ENCODE peak calls at places on chromosome 14, in ten cellular contexts. G is GM13977; O is stimulated activated CD4-positive, alpha-beta T cell treated with anti-CD3 and anti-CD28 coated beads, Interleukin-15, amount 100 ng/mL, for 24 hours; W is stimulated activated CD8-positive, alpha-beta memory T cell treated with anti-CD3 and anti-CD28 coated beads, Interleukin-7, amount 100 ng/mL, for 48 hours; P is amniotic stem cell; C is GF-D8; H is Daoy; S is activated CD8-positive, alpha-beta T cell treated with anti-CD3 and anti-CD28 coated beads, Interleukin-2, amount 10 ng/mL, durations not matched to agents 7 days and 5 days; L is ELR; I is hepatic stellate cell. Y is an unnamed sample.

GRCh38 chr14:40618225-40618898 is 988.3 kb upstream of the LRFN5 start:
- DNase-seq in G (no peak), O (no peak), W (no peak), P (no peak), C (no peak), H (no peak), S (no peak), L (no peak), I (no peak), Y (no peak)

GRCh38 chr14:93700928-93701327 is 87.4 kb downstream of the PRIMA1 start:
- DNase-seq in G (no peak), O (no peak), W (no peak), P (no peak), C (no peak), H (no peak), S (no peak), L (no peak), I (no peak), Y (no peak)

GRCh38 chr14:36313898-36314297 is 6.5 kb downstream of the MBIP start:
- DNase-seq in G (no peak), O (no peak), W (no peak), P (no peak), C (no peak), H (no peak), S (no peak), L (no peak), I (no peak), Y (no peak)

GRCh38 chr14:54446201-54446693 is 5.1 kb upstream of the CNIH1 start:
- DNase-seq in G (no peak), O (no peak), W (no peak), P (no peak), C (peak; percentile 70), H (no peak), S (no peak), L (no peak), I (no peak), Y (no peak)

GRCh38 chr14:23550131-23550826 is 1.3 kb downstream of the ZFHX2 start:
- DNase-seq in G (no peak), O (no peak), W (no peak), P (no peak), C (no peak), H (no peak), S (no peak), L (no peak), I (no peak), Y (no peak)

GRCh38 chr14:72401632-72402428 is 469.6 kb downstream of the RGS6 start:
- DNase-seq in G (no peak), O (peak; percentile 9), W (no peak), P (no peak), C (no peak), H (peak; percentile 18), S (peak; percentile 80), L (no peak), I (no peak), Y (no peak)

GRCh38 chr14:76938092-76938500 is 90.4 kb downstream of the IRF2BPL start:
- DNase-seq in G (no peak), O (no peak), W (no peak), P (no peak), C (no peak), H (no peak), S (no peak), L (peak; percentile 42), I (no peak), Y (no peak)

GRCh38 chr14:72824051-72824450 is 69.8 kb downstream of the DPF3 start:
- DNase-seq in G (no peak), O (no peak), W (no peak), P (no peak), C (no peak), H (no peak), S (no peak), L (no peak), I (no peak), Y (no peak)

GRCh38 chr14:68199465-68200145 is 380.0 kb downstream of the RAD51B start:
- DNase-seq in G (no peak), O (no peak), W (no peak), P (no peak), C (no peak), H (peak; percentile 89), S (no peak), L (no peak), I (peak; percentile 32), Y (no peak)

GRCh38 chr14:60984225-60984624 is 3.2 kb downstream of the SLC38A6 start:
- DNase-seq in G (no peak), O (no peak), W (no peak), P (no peak), C (peak; percentile 3), H (no peak), S (no peak), L (no peak), I (no peak), Y (no peak)

GRCh38 chr14:22545842-22546721 is 42.9 kb downstream of the DAD1 start:
- DNase-seq in G (no peak), O (peak; percentile 73), W (no peak), P (peak; percentile 78), C (no peak), H (peak; percentile 88), S (peak; percentile 50), L (peak; percentile 84), I (peak; percentile 85), Y (no peak)

GRCh38 chr14:102915292-102916110 is 7.0 kb upstream of the AMN start:
- DNase-seq in G (peak; percentile 34), O (no peak), W (no peak), P (no peak), C (no peak), H (no peak), S (no peak), L (no peak), I (no peak), Y (no peak)

GRCh38 chr14:23162800-23163199 is 20.7 kb downstream of the SLC7A8 start:
- DNase-seq in G (no peak), O (no peak), W (no peak), P (no peak), C (no peak), H (no peak), S (no peak), L (no peak), I (no peak), Y (no peak)

GRCh38 chr14:55277972-55278740 is 6.9 kb downstream of the FBXO34 start:
- DNase-seq in G (peak; percentile 54), O (peak; percentile 27), W (no peak), P (no peak), C (peak; percentile 10), H (no peak), S (no peak), L (no peak), I (no peak), Y (no peak)

GRCh38 chr14:102474934-102475333 is 34.6 kb downstream of the ANKRD9 start:
- DNase-seq in G (no peak), O (no peak), W (no peak), P (no peak), C (no peak), H (no peak), S (no peak), L (no peak), I (no peak), Y (no peak)

GRCh38 chr14:24116111-24116809 is 1.5 kb upstream of the NRL start:
- DNase-seq in G (no peak), O (no peak), W (no peak), P (no peak), C (no peak), H (no peak), S (no peak), L (no peak), I (no peak), Y (no peak)

GRCh38 chr14:53338192-53338591 is 185.1 kb upstream of the DDHD1 start:
- DNase-seq in G (no peak), O (no peak), W (no peak), P (no peak), C (no peak), H (peak; percentile 78), S (no peak), L (peak; percentile 54), I (peak; percentile 13), Y (no peak)

GRCh38 chr14:104291123-104292000 is 153.0 kb downstream of the KIF26A start:
- DNase-seq in G (no peak), O (no peak), W (no peak), P (no peak), C (no peak), H (no peak), S (no peak), L (no peak), I (no peak), Y (no peak)

GRCh38 chr14:101088714-101089113 is 185.2 kb upstream of the RTL1 start:
- DNase-seq in G (no peak), O (no peak), W (no peak), P (no peak), C (no peak), H (no peak), S (no peak), L (no peak), I (no peak), Y (no peak)

GRCh38 chr14:102977475-102977874 is 55.0 kb downstream of the AMN start:
- DNase-seq in G (no peak), O (no peak), W (no peak), P (no peak), C (no peak), H (no peak), S (no peak), L (no peak), I (no peak), Y (no peak)

GRCh38 chr14:46259536-46259935 is 392.0 kb downstream of the RPL10L start:
- DNase-seq in G (no peak), O (no peak), W (no peak), P (no peak), C (no peak), H (no peak), S (no peak), L (peak; percentile 8), I (no peak), Y (no peak)

GRCh38 chr14:25381498-25381897 is 331.6 kb upstream of the STXBP6 start:
- DNase-seq in G (no peak), O (peak; percentile 3), W (no peak), P (no peak), C (no peak), H (peak; percentile 17), S (no peak), L (peak; percentile 0), I (no peak), Y (no peak)